ENCODE peak calls at places on chromosome 15, in four cellular contexts. One of them, this sample, is unnamed.

GRCh38 chr15:84955089-84955848 is 26.4 kb upstream of the PDE8A start:
- DNase-seq in HFF-Myc: peak; percentile 33
- DNase-seq in tibial artery: peak; percentile 87
- DNase-seq in Peyer's patch: peak; percentile 75
- DNase-seq in this sample: peak; percentile 56

GRCh38 chr15:44536298-44536961 is 517 bp upstream of the EIF3J start:
- DNase-seq in HFF-Myc: peak; percentile 62
- DNase-seq in tibial artery: peak; percentile 93
- DNase-seq in Peyer's patch: peak; percentile 92
- DNase-seq in this sample: peak; percentile 82

GRCh38 chr15:49044761-49045571 is 1.3 kb downstream of the SECISBP2L start:
- DNase-seq in HFF-Myc: no peak
- DNase-seq in tibial artery: no peak
- DNase-seq in Peyer's patch: no peak
- DNase-seq in this sample: no peak

GRCh38 chr15:101255615-101256350 is 3.9 kb upstream of the CHSY1 start:
- DNase-seq in HFF-Myc: no peak
- DNase-seq in tibial artery: no peak
- DNase-seq in Peyer's patch: no peak
- DNase-seq in this sample: no peak

GRCh38 chr15:52113708-52114107 is 1.1 kb upstream of the BCL2L10 start:
- DNase-seq in HFF-Myc: no peak
- DNase-seq in tibial artery: no peak
- DNase-seq in Peyer's patch: no peak
- DNase-seq in this sample: no peak

GRCh38 chr15:53009093-53009492 is 219.0 kb upstream of the ONECUT1 start:
- DNase-seq in HFF-Myc: no peak
- DNase-seq in tibial artery: no peak
- DNase-seq in Peyer's patch: no peak
- DNase-seq in this sample: no peak

GRCh38 chr15:83112233-83112958 is 5.0 kb downstream of the TM6SF1 start:
- DNase-seq in HFF-Myc: peak; percentile 49
- DNase-seq in tibial artery: no peak
- DNase-seq in Peyer's patch: no peak
- DNase-seq in this sample: no peak

GRCh38 chr15:61132211-61132610 is 96.9 kb downstream of the RORA start:
- DNase-seq in HFF-Myc: no peak
- DNase-seq in tibial artery: no peak
- DNase-seq in Peyer's patch: no peak
- DNase-seq in this sample: no peak

GRCh38 chr15:62940755-62941361 is 101.7 kb upstream of the TPM1 start:
- DNase-seq in HFF-Myc: peak; percentile 89
- DNase-seq in tibial artery: peak; percentile 93
- DNase-seq in Peyer's patch: no peak
- DNase-seq in this sample: peak; percentile 49

GRCh38 chr15:75232826-75233503 is 25.2 kb upstream of the GOLGA6C start:
- DNase-seq in HFF-Myc: no peak
- DNase-seq in tibial artery: peak; percentile 61
- DNase-seq in Peyer's patch: no peak
- DNase-seq in this sample: peak; percentile 28

GRCh38 chr15:32775103-32775502 is 57.3 kb downstream of the GREM1 start:
- DNase-seq in HFF-Myc: no peak
- DNase-seq in tibial artery: no peak
- DNase-seq in Peyer's patch: no peak
- DNase-seq in this sample: no peak

GRCh38 chr15:57947781-57948180 is 117.7 kb downstream of the ALDH1A2 start:
- DNase-seq in HFF-Myc: no peak
- DNase-seq in tibial artery: no peak
- DNase-seq in Peyer's patch: no peak
- DNase-seq in this sample: no peak

GRCh38 chr15:101447561-101448071 is 41.9 kb downstream of the PCSK6 start:
- DNase-seq in HFF-Myc: no peak
- DNase-seq in tibial artery: no peak
- DNase-seq in Peyer's patch: no peak
- DNase-seq in this sample: no peak

GRCh38 chr15:98556321-98556720 is 92.0 kb upstream of the IGF1R start:
- DNase-seq in HFF-Myc: no peak
- DNase-seq in tibial artery: no peak
- DNase-seq in Peyer's patch: no peak
- DNase-seq in this sample: no peak

GRCh38 chr15:40846846-40847224 is 3.0 kb downstream of the SPINT1 start:
- DNase-seq in HFF-Myc: no peak
- DNase-seq in tibial artery: no peak
- DNase-seq in Peyer's patch: no peak
- DNase-seq in this sample: no peak

GRCh38 chr15:48086582-48086981 is 34.2 kb upstream of the SLC24A5 start:
- DNase-seq in HFF-Myc: no peak
- DNase-seq in tibial artery: no peak
- DNase-seq in Peyer's patch: no peak
- DNase-seq in this sample: no peak

GRCh38 chr15:62474771-62475124 is 309.7 kb upstream of the C2CD4B start:
- DNase-seq in HFF-Myc: no peak
- DNase-seq in tibial artery: no peak
- DNase-seq in Peyer's patch: no peak
- DNase-seq in this sample: no peak

GRCh38 chr15:72415304-72415703 is 17.2 kb downstream of the TMEM202 start:
- DNase-seq in HFF-Myc: no peak
- DNase-seq in tibial artery: no peak
- DNase-seq in Peyer's patch: no peak
- DNase-seq in this sample: no peak

GRCh38 chr15:56442354-56442753 is 22.6 kb downstream of the MNS1 start:
- DNase-seq in HFF-Myc: no peak
- DNase-seq in tibial artery: no peak
- DNase-seq in Peyer's patch: no peak
- DNase-seq in this sample: no peak

DNA sequence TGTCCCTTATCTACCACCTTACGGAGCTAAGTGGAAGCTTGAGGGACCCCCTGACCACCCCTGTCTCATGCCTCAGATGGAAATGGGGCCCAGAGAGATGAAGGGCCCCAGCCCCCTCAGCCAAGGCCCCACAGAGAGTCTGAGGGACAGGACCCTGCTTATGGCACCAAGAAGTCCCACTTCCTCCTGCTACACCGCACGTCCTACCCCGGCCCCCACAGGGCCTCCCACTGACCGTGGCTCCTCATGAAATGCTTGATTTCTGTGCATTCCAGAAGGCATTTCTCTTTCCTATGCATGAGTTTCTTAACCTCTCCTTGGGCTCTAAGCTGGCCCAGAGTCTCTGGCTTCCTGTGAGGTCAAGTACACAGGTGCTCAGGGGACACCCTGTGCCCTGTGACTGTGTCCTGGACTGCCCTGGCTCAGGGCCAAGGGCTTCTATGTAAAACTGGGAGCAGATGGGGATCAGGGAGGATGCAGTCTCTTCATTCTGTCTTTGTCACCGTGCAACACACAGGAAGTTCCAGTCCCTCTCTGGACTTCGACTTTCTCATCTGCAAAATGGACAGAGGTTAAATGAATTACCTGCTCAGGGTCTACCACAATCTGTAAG is 61.8 kb upstream of the TLE3 start:
- DNase-seq in HFF-Myc: no peak
- DNase-seq in tibial artery: no peak
- DNase-seq in Peyer's patch: peak; percentile 75
- DNase-seq in this sample: no peak
- TF ChIP-seq CTCF in HFF-Myc: no peak
- TF ChIP-seq CTCF in tibial artery: no peak
- TF ChIP-seq CTCF in Peyer's patch: no peak
- TF ChIP-seq CTCF in this sample: no peak

DNA sequence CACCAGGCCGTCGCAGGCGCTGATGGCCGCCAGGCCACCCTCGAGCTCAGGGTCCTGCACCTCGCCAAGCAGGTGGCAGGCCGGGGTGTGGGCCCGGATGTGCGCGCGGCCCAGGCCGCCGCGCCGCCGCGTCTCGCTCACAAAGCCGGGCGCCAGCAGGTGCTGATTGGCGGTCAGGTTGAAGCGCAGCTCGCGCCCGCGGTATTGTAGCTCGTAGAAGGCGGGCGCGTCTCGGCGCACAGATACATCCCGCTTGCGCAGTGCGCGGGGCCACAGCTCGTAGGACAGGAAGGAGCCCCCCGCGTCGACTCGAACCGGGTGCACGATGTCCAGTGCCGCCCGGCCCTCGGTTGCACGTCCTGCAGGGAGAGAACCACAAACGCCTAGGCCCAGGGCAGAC is 11.1 kb downstream of the ADAMTS7 start:
- DNase-seq in HFF-Myc: no peak
- DNase-seq in tibial artery: no peak
- DNase-seq in Peyer's patch: no peak
- DNase-seq in this sample: no peak
- TF ChIP-seq CTCF in HFF-Myc: no peak
- TF ChIP-seq CTCF in tibial artery: no peak
- TF ChIP-seq CTCF in Peyer's patch: no peak
- TF ChIP-seq CTCF in this sample: no peak

GRCh38 chr15:43510230-43511011 is 7.0 kb upstream of the MAP1A start:
- DNase-seq in HFF-Myc: peak; percentile 90
- DNase-seq in tibial artery: peak; percentile 99
- DNase-seq in Peyer's patch: peak; percentile 96
- DNase-seq in this sample: peak; percentile 98
- TF ChIP-seq CTCF in HFF-Myc: peak; percentile 32
- TF ChIP-seq CTCF in tibial artery: peak; percentile 39
- TF ChIP-seq CTCF in Peyer's patch: no peak
- TF ChIP-seq CTCF in this sample: no peak

DNA sequence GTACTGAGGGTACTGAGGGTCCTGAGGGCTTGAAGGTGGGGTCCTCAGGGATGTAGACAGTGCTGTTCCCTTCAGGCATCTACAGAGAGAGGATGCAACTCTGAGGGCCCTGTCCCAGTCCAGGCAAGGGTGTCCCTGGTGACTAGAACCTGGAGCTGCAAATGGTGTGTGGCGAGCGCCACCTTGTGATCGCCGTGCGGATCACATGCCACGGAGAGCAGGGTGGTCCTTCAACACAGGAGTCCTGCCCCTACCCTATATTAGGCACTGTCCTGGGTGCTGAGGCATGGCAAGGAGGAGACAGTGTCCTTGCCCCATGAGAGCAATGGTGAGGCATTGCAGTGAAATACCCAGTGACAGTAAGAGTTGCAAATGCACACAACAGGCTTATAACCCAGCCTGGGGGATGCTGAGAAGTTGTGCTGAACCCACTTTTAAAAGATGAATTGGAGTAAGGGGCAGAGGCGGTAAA is 23.6 kb downstream of the RHCG start:
- DNase-seq in HFF-Myc: no peak
- DNase-seq in tibial artery: peak; percentile 24
- DNase-seq in Peyer's patch: peak; percentile 74
- DNase-seq in this sample: no peak
- TF ChIP-seq CTCF in HFF-Myc: peak; percentile 87
- TF ChIP-seq CTCF in tibial artery: peak; percentile 29
- TF ChIP-seq CTCF in Peyer's patch: peak; percentile 79
- TF ChIP-seq CTCF in this sample: peak; percentile 78